ENCODE peak calls at places on chromosomes 7 and 10, in six cellular contexts. X, N, Z, I, O and F are unnamed samples.

GRCh38 chr10:99234739-99235468 is 748 bp downstream of the HPSE2 start:
- DNase-seq in X (no peak), N (no peak), Z (no peak), I (no peak), O (no peak), F (no peak)

GRCh38 chr7:2734761-2735571 is 47.0 kb downstream of the AMZ1 start:
- DNase-seq in X (peak; percentile 59), N (peak; percentile 41), Z (no peak), I (no peak), O (no peak), F (no peak)

GRCh38 chr7:510782-511281 is 8.8 kb downstream of the PDGFA start:
- DNase-seq in X (no peak), N (no peak), Z (no peak), I (no peak), O (no peak), F (no peak)

GRCh38 chr10:34286136-34286739 is 528.9 kb downstream of the PARD3 start:
- DNase-seq in X (no peak), N (no peak), Z (no peak), I (no peak), O (no peak), F (peak; percentile 67)

GRCh38 chr7:128266891-128267839 is 26.1 kb downstream of the LEP start:
- DNase-seq in X (peak; percentile 63), N (peak; percentile 43), Z (peak; percentile 22), I (peak; percentile 71), O (no peak), F (peak; percentile 57)

GRCh38 chr7:84412161-84412969 is 217.8 kb upstream of the SEMA3A start:
- DNase-seq in X (no peak), N (no peak), Z (no peak), I (no peak), O (no peak), F (no peak)

GRCh38 chr10:70135684-70136083 is 3.1 kb upstream of the AIFM2 start:
- DNase-seq in X (peak; percentile 52), N (no peak), Z (no peak), I (no peak), O (no peak), F (no peak)

GRCh38 chr10:91162495-91163268 is 57.8 kb upstream of the PCGF5 start:
- DNase-seq in X (peak; percentile 89), N (peak; percentile 79), Z (peak; percentile 34), I (peak; percentile 80), O (no peak), F (peak; percentile 90)

GRCh38 chr7:74479066-74479781 is 25.5 kb downstream of the GTF2IRD1 start:
- DNase-seq in X (peak; percentile 69), N (peak; percentile 60), Z (no peak), I (no peak), O (no peak), F (peak; percentile 44)

GRCh38 chr10:18368681-18369080 is 228.5 kb downstream of the CACNB2 start:
- DNase-seq in X (no peak), N (no peak), Z (no peak), I (no peak), O (no peak), F (no peak)

GRCh38 chr10:69217119-69217754 is 2.9 kb upstream of the HKDC1 start:
- DNase-seq in X (peak; percentile 21), N (no peak), Z (no peak), I (no peak), O (no peak), F (no peak)

GRCh38 chr7:70679666-70680065 is 452.3 kb upstream of the GALNT17 start:
- DNase-seq in X (no peak), N (no peak), Z (no peak), I (no peak), O (no peak), F (no peak)

GRCh38 chr7:32177216-32177615 is 107.0 kb upstream of the PDE1C start:
- DNase-seq in X (no peak), N (no peak), Z (no peak), I (no peak), O (no peak), F (no peak)

GRCh38 chr10:21243748-21244257 is 281.7 kb downstream of the SKIDA1 start:
- DNase-seq in X (no peak), N (no peak), Z (no peak), I (no peak), O (no peak), F (no peak)

GRCh38 chr10:74213571-74214162 is 62.6 kb downstream of the ADK start:
- DNase-seq in X (peak; percentile 25), N (peak; percentile 25), Z (peak; percentile 72), I (peak; percentile 18), O (no peak), F (peak; percentile 22)

GRCh38 chr7:13742719-13743640 is 246.5 kb downstream of the ETV1 start:
- DNase-seq in X (peak; percentile 58), N (peak; percentile 13), Z (peak; percentile 11), I (peak; percentile 36), O (no peak), F (peak; percentile 28)

GRCh38 chr7:129950191-129950940 is 2.4 kb downstream of the UBE2H start:
- DNase-seq in X (peak; percentile 12), N (no peak), Z (no peak), I (no peak), O (no peak), F (no peak)

GRCh38 chr7:2853147-2853546 is 9.0 kb upstream of the GNA12 start:
- DNase-seq in X (no peak), N (no peak), Z (no peak), I (no peak), O (no peak), F (no peak)

GRCh38 chr7:140176271-140176701 is 497 bp downstream of the KDM7A start:
- DNase-seq in X (peak; percentile 24), N (no peak), Z (no peak), I (no peak), O (no peak), F (no peak)

GRCh38 chr7:88928266-88928665 is 132.7 kb upstream of the TEX47 start:
- DNase-seq in X (no peak), N (no peak), Z (no peak), I (no peak), O (no peak), F (no peak)

GRCh38 chr7:2371329-2371728 is 16.7 kb downstream of the EIF3B start:
- DNase-seq in X (no peak), N (no peak), Z (no peak), I (no peak), O (no peak), F (no peak)

GRCh38 chr7:139177696-139178095 is 53.3 kb upstream of the UBN2 start:
- DNase-seq in X (no peak), N (no peak), Z (no peak), I (no peak), O (no peak), F (no peak)

GRCh38 chr10:88411772-88412349 is 171.3 kb downstream of the RNLS start:
- DNase-seq in X (no peak), N (no peak), Z (no peak), I (no peak), O (no peak), F (no peak)

GRCh38 chr7:77674878-77675277 is 21.4 kb upstream of the RSBN1L start:
- DNase-seq in X (peak; percentile 87), N (peak; percentile 73), Z (no peak), I (no peak), O (no peak), F (peak; percentile 64)

GRCh38 chr7:66304536-66304935 is 99.4 kb downstream of the TPST1 start:
- DNase-seq in X (no peak), N (no peak), Z (no peak), I (no peak), O (no peak), F (no peak)

GRCh38 chr10:89516149-89516832 is 19.1 kb downstream of the SLC16A12 start:
- DNase-seq in X (peak; percentile 85), N (peak; percentile 42), Z (peak; percentile 66), I (no peak), O (no peak), F (no peak)

GRCh38 chr10:5538446-5538845 is 13.7 kb downstream of the CALML3 start:
- DNase-seq in X (no peak), N (peak; percentile 6), Z (no peak), I (no peak), O (no peak), F (no peak)

GRCh38 chr10:122140941-122141623 is 130.0 kb upstream of the BTBD16 start:
- DNase-seq in X (peak; percentile 64), N (peak; percentile 75), Z (peak; percentile 94), I (no peak), O (no peak), F (peak; percentile 93)

GRCh38 chr10:115827180-115827579 is 445.8 kb downstream of the GFRA1 start:
- DNase-seq in X (no peak), N (no peak), Z (no peak), I (no peak), O (no peak), F (no peak)

GRCh38 chr7:44624306-44624705 is 17.9 kb downstream of the OGDH start:
- DNase-seq in X (no peak), N (no peak), Z (no peak), I (no peak), O (no peak), F (no peak)
- H3K27ac ChIP-seq in X (no peak overlapping the region), N (peak overlapping the region; percentile 1), Z (no peak overlapping the region), I (no peak overlapping the region), O (no peak overlapping the region), F (peak overlapping the region; percentile 83)

GRCh38 chr7:151710646-151711434 is 166.1 kb downstream of the PRKAG2 start:
- DNase-seq in X (no peak), N (no peak), Z (no peak), I (no peak), O (no peak), F (no peak)
- TF ChIP-seq POLR2A in X (no peak), N (no peak), Z (no peak), I (no peak), O (no peak), F (no peak)

DNA sequence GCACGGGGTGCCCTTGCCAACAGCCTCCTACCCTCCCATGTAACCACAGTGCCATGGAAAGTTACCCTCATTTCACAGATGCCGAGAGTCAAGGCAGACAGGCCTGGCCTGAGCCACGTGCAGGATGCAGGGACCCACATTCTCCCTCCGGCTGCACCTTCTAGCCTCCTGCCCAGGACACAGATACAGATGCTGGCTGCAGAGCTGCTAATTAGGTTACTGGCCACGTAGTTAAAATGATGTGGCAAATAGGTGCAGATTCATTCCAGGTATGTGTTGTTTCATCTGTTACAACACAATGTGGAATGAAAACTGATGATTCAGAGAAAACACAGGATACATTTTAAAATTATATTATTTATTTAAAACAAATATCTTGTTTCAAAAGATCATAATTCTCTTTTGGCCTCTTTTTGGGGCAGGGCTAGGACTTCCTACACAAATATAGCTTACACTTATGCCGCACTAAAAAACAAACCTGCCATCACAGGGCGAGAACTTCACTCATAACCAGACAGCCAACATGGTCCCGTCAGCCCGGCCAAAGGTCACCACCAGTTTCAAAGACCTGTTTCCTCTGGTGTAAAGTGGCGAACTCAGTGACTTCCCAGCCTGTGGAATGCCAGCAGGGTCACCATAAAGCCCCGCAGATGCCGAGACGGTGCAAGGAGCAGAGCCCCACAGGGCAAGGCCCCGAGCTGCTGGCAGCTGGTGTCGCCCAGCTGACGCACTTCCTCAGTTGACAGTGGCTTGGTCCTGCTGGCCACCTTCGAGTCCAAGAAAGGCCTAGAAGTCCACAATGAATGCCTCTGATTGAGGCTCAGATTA is 83.5 kb downstream of the TNS3 start:
- DNase-seq in X (no peak), N (peak; percentile 71), Z (no peak), I (no peak), O (no peak), F (no peak)
- H3K4me3 ChIP-seq in X (no peak overlapping the region), N (no peak overlapping the region), Z (no peak overlapping the region), I (no peak overlapping the region), O (no peak overlapping the region), F (no peak overlapping the region)

DNA sequence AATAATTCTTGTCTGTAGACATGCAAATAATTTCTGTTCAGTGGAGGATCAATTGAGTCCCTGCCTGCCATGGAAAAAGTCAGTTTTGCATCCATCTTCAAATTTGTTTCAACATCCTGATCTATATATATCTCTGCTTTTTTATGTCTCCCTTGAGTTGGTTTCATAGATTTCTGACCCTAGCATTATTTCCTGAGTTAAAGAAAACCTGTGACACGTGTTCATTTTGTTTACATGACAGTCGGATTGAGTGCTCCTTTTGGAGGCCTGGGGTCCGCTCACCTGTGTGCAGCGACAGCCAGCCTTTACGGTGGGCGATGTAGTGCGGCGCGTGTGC is 668 bp downstream of the MRPS24 start:
- DNase-seq in X (no peak), N (no peak), Z (no peak), I (no peak), O (no peak), F (no peak)
- H3K27ac ChIP-seq in X (no peak overlapping the region), N (peak overlapping the region; percentile 90), Z (peak overlapping the region; percentile 78), I (peak overlapping the region; percentile 86), O (no peak overlapping the region), F (no peak overlapping the region)